ENCODE peak calls at places on chromosomes 7 and 10, in seven cellular contexts. T is tibial nerve, R is fibroblast of lung, O is lung, W is heart right ventricle, S is astrocyte, C is IMR-90. D is an unnamed sample. For H3K27me3 and H3K36me3, the result is how much of the 10 kb centered on the place peaks cover.

GRCh38 chr7:143396625-143397556 is 11.8 kb downstream of the EPHA1 start:
- DNase-seq in S (peak), C (peak), O (no peak), R (peak), T (no peak), W (no peak), D (no peak)

GRCh38 chr7:104982773-104983619 is 31.0 kb upstream of the KMT2E start:
- DNase-seq in T (peak), C (no peak), S (no peak), O (no peak), R (no peak), W (no peak), D (no peak)

GRCh38 chr7:1229956-1230355 is 2.7 kb upstream of the UNCX start:
- DNase-seq in C (no peak), W (no peak), S (no peak), O (no peak), T (no peak), R (no peak), D (no peak)

GRCh38 chr7:151260883-151261282 is 12.4 kb upstream of the SMARCD3 start:
- DNase-seq in S (no peak), O (no peak), W (no peak), C (no peak), T (no peak), R (no peak), D (no peak)

GRCh38 chr10:77279207-77279606 is 358.4 kb downstream of the KCNMA1 start:
- DNase-seq in T (no peak), O (no peak), S (peak), C (peak), W (no peak), R (peak), D (no peak)

GRCh38 chr10:27525819-27526218 is 21.7 kb downstream of the RAB18 start:
- DNase-seq in C (peak), S (peak), W (no peak), R (peak), O (no peak), T (no peak), D (no peak)

GRCh38 chr7:98352621-98353020 is 48.3 kb downstream of the BAIAP2L1 start:
- DNase-seq in T (no peak), C (peak), O (no peak), R (peak), W (no peak), S (peak), D (no peak)

GRCh38 chr10:11587860-11588259 is 23.6 kb downstream of the USP6NL start:
- DNase-seq in O (no peak), S (no peak), W (no peak), T (no peak), C (no peak), R (no peak), D (no peak)

GRCh38 chr7:32079530-32079929 is 9.3 kb upstream of the PDE1C start:
- DNase-seq in C (no peak), R (no peak), S (no peak), O (no peak), T (no peak), W (peak), D (no peak)

GRCh38 chr7:1933066-1933835 is 263.2 kb downstream of the ELFN1 start:
- DNase-seq in R (no peak), C (no peak), W (no peak), T (no peak), O (no peak), S (no peak), D (no peak)

GRCh38 chr7:142308918-142309317 is 51.1 kb upstream of the PRSS58 start:
- DNase-seq in S (no peak), T (no peak), R (no peak), C (no peak), O (no peak), W (no peak), D (no peak)
- H3K27me3 ChIP-seq in S (under half), T (under half), R (under half), C (under half), O (under half), W (under half), D (under half)

DNA sequence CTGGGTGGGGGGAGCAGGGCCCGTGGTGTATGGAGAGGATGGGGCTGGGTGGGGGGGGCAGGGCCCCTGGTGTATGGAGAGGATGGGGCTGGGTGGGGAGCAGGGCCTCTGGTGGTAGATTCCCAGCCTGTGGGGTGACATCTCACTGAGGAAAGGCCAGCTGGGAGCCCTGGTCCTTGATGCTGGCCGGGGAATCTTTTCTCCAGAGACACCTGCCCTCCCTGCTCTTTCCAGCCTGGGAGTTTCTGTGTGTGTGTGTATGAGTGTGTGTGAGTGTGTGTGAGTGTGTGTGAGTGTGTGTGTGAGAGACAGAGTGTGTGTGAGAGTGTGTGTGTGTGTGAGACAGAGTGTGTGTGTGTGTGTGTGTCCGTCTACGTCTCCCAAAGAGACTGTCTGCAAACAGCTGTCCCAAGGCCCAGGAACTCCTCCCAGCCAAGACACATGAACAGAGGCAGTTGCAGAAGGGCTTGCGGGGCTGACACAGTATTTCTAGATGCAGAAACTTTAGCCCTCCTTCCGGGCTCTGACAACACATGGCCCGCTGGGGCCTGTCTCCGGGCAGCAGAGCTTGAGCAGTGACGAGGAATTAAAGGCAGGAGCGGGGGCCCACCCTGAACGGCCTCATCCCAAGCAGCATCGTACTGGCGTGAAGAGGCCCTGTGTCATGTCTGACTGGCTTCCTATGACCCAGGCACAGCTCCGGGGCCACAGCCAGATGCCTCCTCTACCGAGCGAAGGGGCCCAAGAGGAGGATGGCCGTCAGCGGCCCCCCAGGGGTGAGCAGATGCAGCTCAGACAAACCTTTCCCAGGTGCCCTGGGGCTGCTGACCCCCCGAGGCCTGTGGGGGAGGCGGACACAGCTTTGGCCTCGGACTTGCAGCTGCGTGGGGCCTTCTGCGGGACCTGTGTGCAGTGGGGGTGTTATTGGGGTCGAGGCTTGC is 24.3 kb downstream of the FAM20C start:
- DNase-seq in W (peak), S (no peak), O (no peak), R (peak), C (no peak), T (peak), D (no peak)
- H3K36me3 ChIP-seq in W (under half), S (under half), O (under half), R (under half), C (half or more), T (under half), D (under half)

GRCh38 chr10:92844746-92845145 is 3.6 kb upstream of the EXOC6 start:
- DNase-seq in C (peak), O (no peak), W (no peak), R (no peak), S (no peak), T (no peak), D (no peak)
- TF ChIP-seq CTCF in C (no peak), O (no peak), W (no peak), R (peak), S (no peak), T (no peak), D (no peak)

GRCh38 chr10:1739751-1740150 is 2.4 kb upstream of the ADARB2 start:
- DNase-seq in W (no peak), R (no peak), O (no peak), T (no peak), S (no peak), C (no peak), D (no peak)
- H3K27me3 ChIP-seq in W (half or more), R (under half), O (under half), T (under half), S (under half), C (under half), D (under half)

GRCh38 chr10:19929466-19930140 is 113.4 kb downstream of the PLXDC2 start:
- DNase-seq in S (peak), W (no peak), R (peak), T (no peak), O (no peak), C (peak), D (no peak)

GRCh38 chr10:19933772-19934171 is 117.5 kb downstream of the PLXDC2 start:
- DNase-seq in R (no peak), S (no peak), C (no peak), T (no peak), W (no peak), O (no peak), D (no peak)

GRCh38 chr10:19932806-19933371 is 116.7 kb downstream of the PLXDC2 start:
- DNase-seq in R (no peak), O (no peak), C (no peak), T (no peak), W (no peak), S (no peak), D (no peak)

GRCh38 chr10:19931886-19932285 is 115.7 kb downstream of the PLXDC2 start:
- DNase-seq in O (no peak), T (no peak), C (no peak), W (peak), R (no peak), S (no peak), D (no peak)

DNA sequence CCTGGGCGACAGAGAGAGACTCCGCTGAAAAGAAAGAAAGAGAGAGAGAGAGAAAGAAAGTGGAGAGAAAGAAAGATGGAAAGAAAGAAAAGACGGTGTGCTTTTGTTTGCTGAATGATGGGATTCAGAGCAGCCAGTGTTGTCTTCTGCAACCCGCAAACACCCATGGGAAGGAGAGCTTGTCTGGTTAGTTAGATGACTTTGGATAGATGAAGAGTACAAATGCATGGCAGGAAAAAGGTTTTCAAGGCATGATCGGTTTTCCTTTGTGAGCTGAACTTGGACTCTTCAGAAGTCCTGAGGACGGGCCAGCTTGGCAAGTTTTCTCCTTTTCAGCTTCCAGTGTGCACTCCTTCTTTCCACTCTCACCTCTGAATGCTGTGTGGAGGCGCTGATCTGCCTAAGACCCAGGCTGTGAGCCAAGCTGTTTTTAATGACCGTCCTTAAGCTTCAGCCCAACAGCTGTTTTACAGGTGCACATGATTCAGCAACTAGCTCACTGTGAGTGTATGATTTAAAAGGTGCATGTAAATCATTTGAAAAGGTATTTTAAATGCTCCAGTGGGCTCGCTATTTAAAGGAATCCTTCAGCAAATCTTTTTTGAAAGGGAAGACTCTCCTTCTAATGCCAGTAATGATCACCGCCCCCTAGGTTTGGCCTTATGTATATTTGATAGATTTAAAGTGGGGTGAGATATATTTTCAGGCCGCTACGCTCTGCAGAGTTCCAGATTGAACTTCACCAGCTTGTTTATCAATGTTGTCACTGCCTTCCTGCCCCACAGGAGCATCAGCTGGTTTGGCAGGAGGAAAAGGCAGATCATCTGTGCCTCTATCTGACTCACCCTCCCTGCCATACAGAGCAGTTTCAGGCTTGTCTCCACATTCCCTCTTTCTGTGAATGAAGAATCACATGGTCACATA is 115.0 kb downstream of the PLXDC2 start:
- DNase-seq in T (no peak), R (peak), O (no peak), W (no peak), C (peak), S (peak), D (peak)
- H3K36me3 ChIP-seq in T (under half), R (under half), O (under half), W (under half), C (under half), S (under half), D (under half)

GRCh38 chr7:135672560-135673359 is 10.4 kb downstream of the STMP1 start:
- DNase-seq in S (peak), C (peak), O (no peak), T (peak), R (peak), W (peak), D (no peak)
- TF ChIP-seq CTCF in S (peak), C (peak), O (peak), T (peak), R (peak), W (peak), D (peak)

GRCh38 chr7:4017081-4017480 is 665.0 kb upstream of the FOXK1 start:
- DNase-seq in S (no peak), T (no peak), W (no peak), O (no peak), C (no peak), R (no peak), D (no peak)
- H3K27me3 ChIP-seq in S (under half), T (under half), W (under half), O (under half), C (under half), R (under half), D (under half)

DNA sequence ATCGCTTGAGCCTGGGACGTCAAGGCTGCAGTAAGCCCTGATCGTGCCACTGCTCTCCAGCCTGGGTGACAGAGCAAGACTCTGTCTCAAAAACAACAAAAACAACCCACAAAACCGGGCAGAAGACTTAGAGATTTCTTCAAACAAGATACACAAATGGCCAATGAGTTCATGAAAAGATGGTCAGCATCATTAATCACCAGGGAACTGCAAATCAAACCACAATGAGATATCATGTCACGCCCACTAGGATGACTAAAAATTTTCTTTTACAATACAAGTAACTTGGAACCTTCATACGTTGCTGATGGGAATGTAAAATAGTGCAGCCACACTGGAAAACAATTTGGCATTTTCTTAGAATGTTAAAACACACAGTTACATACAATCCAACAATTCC is 77.3 kb upstream of the GRID1 start:
- DNase-seq in W (no peak), R (no peak), T (no peak), O (no peak), S (peak), C (peak), D (no peak)
- H3K36me3 ChIP-seq in W (under half), R (under half), T (under half), O (under half), S (under half), C (under half), D (under half)

D was measured in kidney epithelial cell.